ENCODE peak calls at places on chromosomes 4 and X, in six cellular contexts. W is right atrium auricular region, E is pancreas, U is nephron progenitor cell, F is esophagus muscularis mucosa, J is Peyer's patch. S is an unnamed sample.

GRCh38 chr4:156830356-156830755 is 141.2 kb downstream of the PDGFC start:
- DNase-seq in W (no peak), E (no peak), U (no peak), F (no peak), J (no peak), S (no peak)

GRCh38 chr4:181860157-181860556 is 383.0 kb upstream of the TENM3 start:
- DNase-seq in W (no peak), E (no peak), U (no peak), F (no peak), J (no peak), S (no peak)

GRCh38 chrX:153526801-153527599 is 9.6 kb downstream of the ATP2B3 start:
- DNase-seq in W (no peak), E (no peak), U (no peak), F (no peak), J (no peak), S (no peak)

GRCh38 chr4:37246891-37247290 is 2.3 kb downstream of the NWD2 start:
- DNase-seq in W (no peak), E (no peak), U (no peak), F (no peak), J (no peak), S (no peak)

GRCh38 chrX:17052210-17052609 is 105.8 kb downstream of the REPS2 start:
- DNase-seq in W (no peak), E (no peak), U (no peak), F (no peak), J (no peak), S (no peak)

GRCh38 chrX:149715468-149715867 is 3.6 kb downstream of the MAGEA11 start:
- DNase-seq in W (no peak), E (no peak), U (no peak), F (peak), J (no peak), S (no peak)

GRCh38 chr4:78569291-78569821 is 17.8 kb downstream of the ANXA3 start:
- DNase-seq in W (no peak), E (peak), U (no peak), F (no peak), J (no peak), S (no peak)

GRCh38 chr4:139014391-139015268 is 951 bp upstream of the NOCT start:
- DNase-seq in W (no peak), E (peak), U (no peak), F (no peak), J (no peak), S (no peak)

GRCh38 chr4:182425302-182425701 is 182.1 kb downstream of the TENM3 start:
- DNase-seq in W (no peak), E (no peak), U (no peak), F (no peak), J (no peak), S (no peak)

GRCh38 chr4:12296366-12296765 is 867.7 kb upstream of the HS3ST1 start:
- DNase-seq in W (no peak), E (no peak), U (no peak), F (no peak), J (no peak), S (no peak)

GRCh38 chr4:51843309-51844156 is 580 bp downstream of the DCUN1D4 start:
- DNase-seq in W (peak), E (peak), U (peak), F (peak), J (no peak), S (peak)

GRCh38 chrX:40154853-40155616 is 57.3 kb upstream of the BCOR start:
- DNase-seq in W (peak), E (peak), U (peak), F (peak), J (no peak), S (peak)

GRCh38 chr4:25795566-25796454 is 67.0 kb downstream of the SEL1L3 start:
- DNase-seq in W (no peak), E (no peak), U (peak), F (no peak), J (no peak), S (peak)

GRCh38 chrX:20267924-20268701 is 1.4 kb upstream of the RPS6KA3 start:
- DNase-seq in W (peak), E (peak), U (peak), F (no peak), J (peak), S (peak)

GRCh38 chr4:80165855-80166254 is 31.4 kb upstream of the PRDM8 start:
- DNase-seq in W (no peak), E (no peak), U (no peak), F (no peak), J (no peak), S (no peak)

GRCh38 chrX:128973033-128973432 is 550.3 kb downstream of the SMARCA1 start:
- DNase-seq in W (no peak), E (no peak), U (no peak), F (no peak), J (no peak), S (no peak)

DNA sequence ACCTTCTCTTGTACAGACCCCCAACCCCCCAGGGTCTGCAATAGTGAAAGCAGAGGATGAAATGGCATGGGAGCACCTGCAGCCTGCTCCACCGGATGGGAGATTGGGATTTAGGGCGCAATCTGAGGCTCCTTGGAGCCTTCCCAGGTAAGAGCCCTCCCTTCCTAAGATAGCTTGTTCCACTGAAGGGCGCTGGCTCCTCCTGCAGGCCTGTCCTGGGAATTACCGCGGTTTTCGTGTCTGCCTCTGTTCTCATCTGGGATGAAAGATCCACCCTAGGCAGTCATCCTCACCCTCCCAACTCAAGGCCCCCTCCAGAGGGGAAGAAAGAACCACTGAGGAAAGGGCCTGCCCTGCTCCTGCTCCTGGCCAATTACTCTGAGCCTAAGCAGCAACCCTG is 547.6 kb downstream of the SMARCA1 start:
- DNase-seq in W (no peak), E (peak), U (peak), F (no peak), J (peak), S (peak)
- TF ChIP-seq CTCF in W (peak), E (peak), U (peak), F (peak), J (peak), S (peak)

DNA sequence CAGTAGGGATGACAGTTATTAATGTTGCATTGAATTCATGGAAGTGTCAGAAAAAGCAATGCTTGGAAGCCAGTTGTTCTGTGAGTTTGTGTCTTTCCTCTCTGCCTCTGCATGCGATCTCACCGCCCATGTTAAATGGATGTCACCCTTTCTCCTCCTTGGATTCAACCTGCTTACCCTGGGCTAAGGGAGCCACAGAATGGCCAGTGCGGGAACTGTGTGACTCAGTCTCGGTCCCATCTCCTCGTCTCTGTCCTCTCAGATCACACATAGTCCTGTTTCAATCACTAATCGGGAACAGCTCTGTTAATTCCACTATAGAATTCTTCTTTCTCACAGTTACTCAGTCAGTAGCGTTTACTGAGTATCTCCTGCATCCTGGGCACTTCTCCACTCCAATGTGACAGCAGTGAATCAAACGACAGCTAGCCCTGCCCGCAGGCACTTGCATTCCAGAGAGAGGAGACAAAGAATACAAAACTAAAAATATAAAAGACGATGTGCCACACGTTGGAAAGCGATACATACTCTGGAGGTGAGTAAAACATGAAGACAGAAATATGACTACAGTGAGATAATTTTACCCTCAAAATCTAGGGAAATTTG is 53.6 kb upstream of the TLR3 start:
- DNase-seq in W (peak), E (no peak), U (no peak), F (peak), J (no peak), S (no peak)
- TF ChIP-seq CTCF in W (peak), E (no peak), U (no peak), F (no peak), J (no peak), S (no peak)

GRCh38 chr4:7559316-7559715 is 124.6 kb upstream of the PSAPL1 start:
- DNase-seq in W (no peak), E (no peak), U (no peak), F (no peak), J (no peak), S (no peak)

GRCh38 chr4:7558436-7558835 is 123.7 kb upstream of the PSAPL1 start:
- DNase-seq in W (no peak), E (no peak), U (no peak), F (no peak), J (no peak), S (no peak)

GRCh38 chr4:7559741-7560376 is 125.1 kb upstream of the PSAPL1 start:
- DNase-seq in W (no peak), E (peak), U (no peak), F (no peak), J (no peak), S (no peak)

GRCh38 chr4:7556558-7556957 is 121.8 kb upstream of the PSAPL1 start:
- DNase-seq in W (no peak), E (no peak), U (no peak), F (no peak), J (no peak), S (no peak)

DNA sequence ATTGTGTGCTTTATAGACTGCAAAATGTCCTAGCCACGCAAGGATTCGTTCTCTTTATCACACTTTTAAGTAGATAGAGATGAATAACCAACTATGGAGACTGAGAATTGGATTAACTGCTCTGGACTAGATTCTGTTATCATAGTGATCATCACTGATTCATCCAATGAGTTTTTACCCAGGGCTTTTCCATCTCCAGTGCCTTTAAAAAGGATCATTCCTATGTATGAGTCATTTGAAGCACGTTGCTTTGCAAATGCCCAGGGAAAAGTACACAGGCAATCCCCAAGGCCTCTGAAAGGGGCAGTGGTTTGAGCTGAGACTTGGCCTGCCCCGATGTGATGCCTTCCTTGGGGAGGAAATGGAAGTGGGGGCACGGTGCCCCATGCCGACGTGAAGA is 122.7 kb upstream of the PSAPL1 start:
- DNase-seq in W (no peak), E (no peak), U (no peak), F (no peak), J (no peak), S (no peak)
- TF ChIP-seq CTCF in W (no peak), E (no peak), U (no peak), F (no peak), J (no peak), S (no peak)

DNA sequence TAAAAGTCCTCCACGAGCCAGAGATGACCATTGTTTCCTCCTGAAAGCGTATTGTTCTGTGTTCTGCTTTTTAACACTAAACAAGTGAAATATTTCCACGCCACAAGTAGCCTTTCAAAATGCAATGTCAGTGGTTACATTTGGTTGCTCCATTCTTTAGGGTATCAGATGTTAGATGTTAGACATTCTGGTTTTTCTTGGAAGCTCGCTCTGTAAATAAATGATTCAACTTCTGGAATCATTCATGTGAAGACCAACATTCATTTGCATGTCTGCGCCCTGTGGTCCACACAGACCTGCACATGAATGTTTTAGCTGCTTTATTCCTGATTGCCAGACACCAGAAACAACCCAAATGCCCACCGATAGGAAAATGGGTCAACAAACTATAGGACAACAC is 38.0 kb upstream of the HELT start:
- DNase-seq in W (no peak), E (no peak), U (no peak), F (no peak), J (no peak), S (no peak)
- TF ChIP-seq CTCF in W (no peak), E (no peak), U (no peak), F (no peak), J (no peak), S (no peak)

DNA sequence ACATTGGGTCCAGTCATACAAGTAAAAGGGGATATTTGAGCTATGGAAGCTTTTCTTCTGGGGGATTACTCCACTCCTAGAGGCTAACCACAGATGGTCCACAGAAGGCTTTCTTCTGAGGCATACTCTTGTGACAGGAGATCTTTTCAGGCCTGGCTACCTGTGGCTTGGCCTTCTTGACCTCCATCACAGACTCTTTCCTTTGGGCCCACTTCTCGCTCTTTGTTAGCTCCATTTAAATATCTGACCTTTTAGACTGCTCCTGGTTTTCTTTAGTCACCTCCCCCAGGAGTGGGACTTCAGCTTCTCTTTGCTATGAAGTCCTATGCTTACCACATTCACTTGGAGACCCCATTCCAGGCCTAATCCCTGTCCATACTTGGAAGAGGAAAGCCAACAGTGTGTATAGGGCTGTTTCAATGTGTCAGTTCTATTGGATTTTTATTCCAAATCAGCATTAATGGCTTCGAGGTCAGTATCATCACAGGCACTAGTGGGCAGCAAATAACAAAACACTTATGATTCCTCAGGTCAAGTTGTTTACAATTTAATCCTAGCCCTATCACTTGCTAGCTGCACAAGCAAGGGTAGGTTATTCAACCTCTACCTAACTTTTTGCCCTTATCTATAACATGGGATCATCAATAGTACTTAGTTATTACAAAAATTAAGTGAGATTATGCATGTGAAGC is 26.3 kb downstream of the GPC3 start:
- DNase-seq in W (no peak), E (no peak), U (no peak), F (no peak), J (no peak), S (no peak)
- TF ChIP-seq CTCF in W (no peak), E (no peak), U (no peak), F (no peak), J (no peak), S (no peak)

S was measured in neural crest cell.